ENCODE peak calls at places on chromosomes 13 and 19, in ten cellular contexts. U, X, S, K, G, Q, C, W, Z and E are unnamed samples. For H3K36me3, the result is how much of the 10 kb centered on the place peaks cover.

GRCh38 chr13:23656637-23657036 is 86.4 kb downstream of the TNFRSF19 start:
- DNase-seq in U (no peak), S (peak), K (peak), X (peak), Q (peak), C (no peak), W (no peak), G (peak), Z (no peak), E (no peak)

GRCh38 chr13:109389892-109390345 is 396.5 kb downstream of the IRS2 start:
- DNase-seq in G (no peak), S (no peak), Z (no peak), K (no peak), Q (peak), X (no peak), W (no peak), U (no peak), C (peak), E (no peak)

GRCh38 chr19:46809534-46810272 is 21.3 kb upstream of the SLC1A5 start:
- DNase-seq in U (no peak), C (no peak), X (no peak), Z (no peak), K (no peak), S (no peak), W (no peak), Q (no peak), G (no peak), E (no peak)

GRCh38 chr13:98039964-98040363 is 86.5 kb downstream of the IPO5 start:
- DNase-seq in G (no peak), W (no peak), U (no peak), C (no peak), Z (no peak), Q (no peak), X (no peak), S (no peak), K (no peak), E (no peak)

GRCh38 chr13:20340759-20341161 is 108.6 kb upstream of the GJB6 start:
- DNase-seq in K (peak), Z (no peak), X (no peak), U (no peak), W (no peak), Q (no peak), G (no peak), C (no peak), S (no peak), E (peak)

GRCh38 chr13:25493930-25494707 is 122.3 kb downstream of the ATP8A2 start:
- DNase-seq in G (no peak), C (no peak), S (no peak), W (no peak), K (no peak), X (no peak), Q (no peak), Z (no peak), U (no peak), E (no peak)

GRCh38 chr13:114029866-114030625 is 56.2 kb upstream of the C13orf46 start:
- DNase-seq in C (no peak), U (no peak), K (no peak), Q (no peak), Z (no peak), G (no peak), W (no peak), S (no peak), X (no peak), E (no peak)

GRCh38 chr13:114315074-114315785 is 927 bp downstream of the CHAMP1 start:
- DNase-seq in K (no peak), Z (no peak), X (no peak), U (peak), Q (peak), S (no peak), G (no peak), C (no peak), W (no peak), E (no peak)

GRCh38 chr13:106129273-106129672 is 406.2 kb downstream of the EFNB2 start:
- DNase-seq in Q (no peak), G (no peak), X (no peak), K (no peak), U (no peak), Z (no peak), W (no peak), C (no peak), S (no peak), E (no peak)

GRCh38 chr19:48169585-48169973 is 565 bp downstream of the LIG1 start:
- DNase-seq in U (peak), S (peak), C (peak), Z (peak), Q (peak), G (no peak), K (peak), W (peak), X (peak), E (peak)

GRCh38 chr19:12880551-12881171 is 588 bp downstream of the DNASE2 start:
- DNase-seq in G (no peak), U (peak), Q (no peak), S (no peak), Z (no peak), W (peak), X (peak), C (peak), K (peak), E (no peak)

GRCh38 chr19:18496167-18496979 is 25.5 kb downstream of the ELL start:
- DNase-seq in C (no peak), W (peak), X (peak), Z (peak), G (no peak), S (no peak), K (no peak), U (peak), Q (peak), E (peak)

GRCh38 chr13:42855416-42855815 is 74.0 kb downstream of the FAM216B start:
- DNase-seq in W (no peak), G (no peak), Q (no peak), C (no peak), S (no peak), X (no peak), K (no peak), Z (no peak), U (no peak), E (no peak)

GRCh38 chr13:94704347-94705080 is 7.8 kb downstream of the SOX21 start:
- DNase-seq in W (no peak), Q (no peak), S (no peak), G (no peak), K (no peak), U (no peak), Z (no peak), X (no peak), C (no peak), E (no peak)

GRCh38 chr19:42816901-42817300 is 51.4 kb upstream of the PSG8 start:
- DNase-seq in Q (peak), Z (no peak), U (no peak), K (no peak), W (no peak), S (no peak), C (no peak), X (no peak), G (no peak), E (no peak)

GRCh38 chr13:31160857-31161582 is 684 bp downstream of the HSPH1 start:
- DNase-seq in U (peak), C (peak), S (peak), K (peak), X (peak), W (peak), Z (peak), Q (peak), G (no peak), E (peak)

GRCh38 chr13:59274958-59275727 is 888.6 kb downstream of the DIAPH3 start:
- DNase-seq in Q (no peak), X (no peak), G (no peak), U (no peak), Z (no peak), K (no peak), C (no peak), S (no peak), W (no peak), E (no peak)

GRCh38 chr13:92807343-92807742 is 419.3 kb upstream of the GPC6 start:
- DNase-seq in Z (no peak), K (no peak), X (peak), W (no peak), C (no peak), G (no peak), U (no peak), Q (peak), S (no peak), E (peak)

GRCh38 chr13:100273576-100273975 is 184.7 kb downstream of the PCCA start:
- DNase-seq in S (no peak), X (no peak), K (no peak), G (no peak), C (no peak), Q (no peak), W (no peak), Z (no peak), U (no peak), E (no peak)
- H3K4me3 ChIP-seq in S (no peak), X (no peak), K (no peak), G (no peak), C (no peak), Q (no peak), W (no peak), Z (no peak), U (no peak), E (no peak)

GRCh38 chr19:2037676-2038255 is 13.3 kb downstream of the MKNK2 start:
- DNase-seq in G (no peak), K (peak), S (no peak), Z (no peak), U (no peak), X (no peak), C (no peak), W (peak), Q (no peak), E (no peak)

GRCh38 chr19:2039082-2039958 is 11.7 kb downstream of the MKNK2 start:
- DNase-seq in S (no peak), K (peak), Z (no peak), U (no peak), G (no peak), X (no peak), Q (no peak), C (no peak), W (peak), E (no peak)

GRCh38 chr19:2036424-2036823 is 14.6 kb downstream of the MKNK2 start:
- DNase-seq in G (no peak), X (no peak), S (no peak), Q (no peak), U (no peak), W (no peak), K (no peak), C (no peak), Z (no peak), E (no peak)

GRCh38 chr19:2039959-2040646 is 10.9 kb downstream of the MKNK2 start:
- DNase-seq in S (peak), C (no peak), K (no peak), Z (no peak), G (no peak), X (no peak), Q (no peak), U (no peak), W (peak), E (no peak)

GRCh38 chr19:2038284-2039081 is 12.6 kb downstream of the MKNK2 start:
- DNase-seq in W (peak), X (no peak), S (no peak), Z (no peak), K (peak), C (no peak), G (no peak), U (no peak), Q (no peak), E (no peak)
- H3K36me3 ChIP-seq in W (under half), X (under half), S (under half), Z (under half), K (under half), C (half or more), G (under half), U (under half), Q (half or more), E (under half)

DNA sequence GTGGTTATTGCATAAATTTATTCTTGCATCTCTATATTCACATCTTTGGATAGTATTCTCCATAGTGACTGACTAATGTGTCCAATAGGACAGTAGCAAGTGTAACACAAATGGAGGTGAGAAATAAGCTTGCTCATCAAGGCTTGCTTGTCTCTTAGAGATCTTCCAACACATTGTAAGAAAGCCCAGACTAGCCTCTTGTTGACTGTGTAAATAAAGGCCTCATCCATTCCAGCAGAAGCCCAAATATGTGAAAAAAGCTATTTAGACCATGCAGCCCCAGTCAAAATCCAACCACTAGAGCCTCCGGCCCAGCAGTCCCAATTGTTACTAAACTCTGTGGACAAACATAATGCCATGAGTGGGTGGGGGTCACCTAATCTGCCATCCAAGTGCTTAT is 2.7 kb upstream of the ZNF615 start:
- DNase-seq in K (no peak), W (no peak), U (no peak), Z (no peak), X (no peak), Q (no peak), G (no peak), S (no peak), C (no peak), E (no peak)
- H3K4me3 ChIP-seq in K (no peak), W (no peak), U (no peak), Z (no peak), X (no peak), Q (no peak), G (no peak), S (no peak), C (no peak), E (no peak)

GRCh38 chr19:4095488-4095844 is 28.5 kb downstream of the MAP2K2 start:
- DNase-seq in C (no peak), G (no peak), Z (no peak), Q (no peak), K (no peak), U (no peak), S (no peak), X (no peak), W (no peak), E (no peak)
- H3K36me3 ChIP-seq in C (under half), G (under half), Z (under half), Q (half or more), K (under half), U (under half), S (half or more), X (under half), W (under half), E (under half)